ENCODE peak calls at places on chromosome 20, in ten cellular contexts. R, V, B, D, I, H, U, G, Q and C are unnamed samples.
A peak's percentile ranks its signal among the peaks of the same experiment; 100 is the strongest.

GRCh38 chr20:48349673-48350072 is 478.1 kb downstream of the PREX1 start:
- DNase-seq in I (no peak), G (no peak), U (no peak), R (no peak), H (no peak), V (no peak), B (no peak), D (no peak), Q (no peak), C (no peak)

GRCh38 chr20:45970646-45971424 is 1.2 kb downstream of the ZNF335 start:
- DNase-seq in B (no peak), Q (no peak), I (peak; percentile 26), U (no peak), D (no peak), H (no peak), V (peak; percentile 46), R (no peak), G (peak; percentile 30), C (peak; percentile 27)

GRCh38 chr20:3971145-3971544 is 44.2 kb downstream of the RNF24 start:
- DNase-seq in B (no peak), Q (no peak), D (no peak), R (no peak), G (no peak), H (no peak), U (no peak), I (no peak), V (no peak), C (no peak)

GRCh38 chr20:9075264-9076095 is 6.6 kb downstream of the PLCB4 start:
- DNase-seq in I (peak; percentile 22), R (no peak), U (no peak), D (no peak), Q (no peak), B (peak; percentile 52), V (no peak), G (no peak), H (no peak), C (no peak)

GRCh38 chr20:40960101-40960500 is 68.5 kb upstream of the TOP1 start:
- DNase-seq in V (no peak), D (no peak), I (no peak), Q (no peak), H (no peak), G (no peak), R (no peak), B (no peak), U (no peak), C (no peak)

GRCh38 chr20:10476319-10476724 is 41.2 kb downstream of the SLX4IP start:
- DNase-seq in D (no peak), R (no peak), Q (no peak), B (no peak), V (peak; percentile 75), U (no peak), I (no peak), H (no peak), G (no peak), C (peak; percentile 16)

GRCh38 chr20:11181964-11182363 is 508.2 kb upstream of the JAG1 start:
- DNase-seq in V (no peak), R (no peak), G (no peak), B (no peak), Q (no peak), U (no peak), H (no peak), D (no peak), I (no peak), C (no peak)

GRCh38 chr20:4170621-4171537 is 155.5 kb upstream of the RNF24 start:
- DNase-seq in V (no peak), D (no peak), Q (no peak), R (no peak), G (peak; percentile 55), H (no peak), I (no peak), B (no peak), U (no peak), C (no peak)

GRCh38 chr20:1802385-1803215 is 92.6 kb upstream of the SIRPA start:
- DNase-seq in Q (peak; percentile 70), D (no peak), I (peak; percentile 27), B (peak; percentile 86), U (peak; percentile 73), H (peak; percentile 76), V (peak; percentile 93), R (peak; percentile 45), G (peak; percentile 90), C (peak; percentile 66)

GRCh38 chr20:17681741-17682102 is 320 bp downstream of the RRBP1 start:
- DNase-seq in Q (no peak), V (no peak), D (no peak), U (no peak), R (peak; percentile 25), H (no peak), G (no peak), I (no peak), B (no peak), C (no peak)

GRCh38 chr20:48603819-48604405 is 223.9 kb downstream of the PREX1 start:
- DNase-seq in G (no peak), I (no peak), R (no peak), Q (no peak), U (no peak), H (peak; percentile 6), D (no peak), B (no peak), V (no peak), C (no peak)

GRCh38 chr20:10249048-10249770 is 30.6 kb downstream of the SNAP25 start:
- DNase-seq in B (peak; percentile 47), U (no peak), I (peak; percentile 22), R (no peak), D (no peak), H (no peak), V (no peak), Q (no peak), G (no peak), C (no peak)

GRCh38 chr20:36399147-36399968 is 93.2 kb downstream of the DLGAP4 start:
- DNase-seq in V (peak; percentile 64), B (peak; percentile 98), H (peak; percentile 29), D (peak; percentile 91), I (no peak), U (no peak), G (peak; percentile 83), Q (peak; percentile 11), R (peak; percentile 75), C (peak; percentile 28)

GRCh38 chr20:52313335-52313963 is 121.9 kb upstream of the ZFP64 start:
- DNase-seq in Q (peak; percentile 66), B (peak; percentile 79), V (no peak), H (no peak), I (no peak), R (peak; percentile 53), D (peak; percentile 7), U (no peak), G (peak; percentile 71), C (peak; percentile 53)

GRCh38 chr20:25272223-25273000 is 24.5 kb downstream of the PYGB start:
- DNase-seq in G (no peak), V (no peak), I (no peak), U (no peak), R (peak; percentile 2), Q (no peak), D (no peak), B (no peak), H (no peak), C (peak; percentile 29)

GRCh38 chr20:16052406-16052805 is 520.8 kb downstream of the KIF16B start:
- DNase-seq in H (no peak), V (no peak), I (no peak), U (no peak), B (no peak), Q (no peak), G (no peak), R (no peak), D (no peak), C (no peak)

GRCh38 chr20:6709865-6710595 is 57.5 kb upstream of the BMP2 start:
- DNase-seq in V (no peak), R (no peak), B (peak; percentile 10), D (no peak), G (no peak), Q (no peak), H (no peak), I (no peak), U (no peak), C (no peak)

GRCh38 chr20:22578221-22579118 is 5.9 kb downstream of the FOXA2 start:
- DNase-seq in R (no peak), G (peak; percentile 60), H (peak; percentile 61), I (no peak), U (no peak), V (no peak), B (no peak), D (no peak), Q (no peak), C (no peak)
- H3K4me3 ChIP-seq in R (no peak overlapping the region), G (peak overlapping the region; percentile 21), H (no peak overlapping the region), I (no peak overlapping the region), U (peak overlapping the region; percentile 29), V (no peak overlapping the region), B (peak overlapping the region; percentile 44), D (no peak overlapping the region), Q (no peak overlapping the region), C (no peak overlapping the region)

GRCh38 chr20:53957421-53958172 is 112.8 kb downstream of the BCAS1 start:
- DNase-seq in G (no peak), D (no peak), U (no peak), R (no peak), V (no peak), B (peak; percentile 14), H (no peak), I (peak; percentile 60), Q (no peak), C (peak; percentile 96)
- TF ChIP-seq CTCF in G (no peak), D (peak; percentile 36), U (no peak), R (peak; percentile 44), V (peak; percentile 27), B (peak; percentile 32), H (no peak), I (peak; percentile 35), Q (peak; percentile 26), C (peak; percentile 38)

DNA sequence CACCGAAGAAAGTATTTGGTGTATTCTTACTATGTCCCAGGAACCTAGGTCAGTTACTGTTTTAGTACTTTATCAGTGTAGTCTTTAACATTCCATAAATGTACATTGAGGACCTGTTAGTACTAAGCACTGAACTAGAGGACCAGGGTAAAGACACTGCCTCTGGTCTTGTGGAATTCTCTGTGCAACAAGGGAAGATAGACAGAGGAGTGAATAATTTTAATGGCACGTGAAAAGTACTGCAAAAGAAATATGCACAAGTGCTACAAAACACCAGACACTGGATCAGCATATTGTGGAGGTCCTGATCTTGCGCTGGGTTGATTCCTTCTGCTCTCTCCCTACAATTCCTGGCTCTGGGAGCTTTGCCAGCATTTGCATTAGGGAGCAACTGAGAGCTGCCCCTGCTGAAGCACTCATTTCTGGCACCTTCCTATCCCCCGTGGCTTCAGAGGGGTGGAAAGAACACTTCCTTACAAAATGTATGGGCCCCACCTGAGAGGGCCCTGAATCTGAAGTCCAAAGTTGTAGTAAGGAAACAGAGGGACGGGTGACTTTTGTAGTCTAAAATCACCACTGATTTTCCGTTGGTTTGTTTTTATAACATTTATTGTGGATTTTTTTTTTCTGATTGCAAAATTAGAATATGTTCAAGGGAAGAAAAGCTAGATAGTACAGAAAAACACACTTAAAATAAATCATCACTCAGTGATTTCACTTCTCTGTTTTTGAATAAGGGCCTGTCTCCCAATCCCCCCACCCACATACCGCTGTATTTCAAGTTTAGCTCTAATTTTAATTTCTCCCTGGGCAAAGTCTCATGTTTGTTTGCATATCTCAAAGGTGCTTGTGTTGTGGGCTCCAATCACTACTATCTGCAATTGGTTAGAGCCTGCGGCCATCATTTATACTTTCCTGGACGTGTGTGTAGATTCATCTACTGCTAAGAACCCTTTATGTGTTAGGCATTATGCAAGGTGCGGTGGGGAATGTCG is 4.9 kb downstream of the PKIG start:
- DNase-seq in Q (peak; percentile 37), D (no peak), H (no peak), U (no peak), R (no peak), V (no peak), G (no peak), B (no peak), I (no peak), C (no peak)
- H3K4me3 ChIP-seq in Q (no peak overlapping the region), D (no peak overlapping the region), H (no peak overlapping the region), U (no peak overlapping the region), R (no peak overlapping the region), V (no peak overlapping the region), G (no peak overlapping the region), B (no peak overlapping the region), I (no peak overlapping the region), C (no peak overlapping the region)

GRCh38 chr20:13953227-13953626 is 37.2 kb downstream of the SEL1L2 start:
- DNase-seq in D (no peak), G (peak; percentile 21), B (peak; percentile 79), H (no peak), R (no peak), V (peak; percentile 28), I (no peak), U (no peak), Q (no peak), C (no peak)
- TF ChIP-seq CTCF in D (peak; percentile 54), G (peak; percentile 45), B (peak; percentile 76), H (no peak), R (peak; percentile 39), V (peak; percentile 45), I (no peak), U (no peak), Q (no peak), C (no peak)